ENCODE peak calls at places on chromosomes 2 and 18, in seven cellular contexts. L is heart left ventricle, O is upper lobe of right lung, Z is endodermal cell, F is psoas muscle, W is testis, N is IMR-90. A is an unnamed sample.

GRCh38 chr18:34734048-34734447 is 23.9 kb downstream of the DTNA start:
- DNase-seq in N (no peak), F (no peak), O (no peak), Z (no peak), W (no peak), L (no peak), A (no peak)

GRCh38 chr2:180208841-180209240 is 201.7 kb upstream of the CWC22 start:
- DNase-seq in W (no peak), O (no peak), L (no peak), Z (no peak), N (peak; percentile 62), F (no peak), A (no peak)

GRCh38 chr2:119179951-119180350 is 21.4 kb upstream of the C1QL2 start:
- DNase-seq in Z (no peak), F (no peak), N (no peak), O (no peak), W (no peak), L (no peak), A (no peak)

GRCh38 chr2:55167630-55167967 is 64.5 kb downstream of the CLHC1 start:
- DNase-seq in W (no peak), L (no peak), O (no peak), F (no peak), N (no peak), Z (no peak), A (no peak)

GRCh38 chr18:74742573-74742972 is 144.9 kb downstream of the ZNF407 start:
- DNase-seq in O (no peak), N (peak; percentile 56), Z (no peak), F (no peak), L (no peak), W (no peak), A (no peak)

GRCh38 chr18:8358066-8358795 is 251.0 kb upstream of the RAB12 start:
- DNase-seq in F (no peak), L (no peak), W (no peak), O (no peak), Z (no peak), N (no peak), A (no peak)

GRCh38 chr2:120771556-120772208 is 36.0 kb downstream of the GLI2 start:
- DNase-seq in N (peak; percentile 95), O (peak; percentile 60), W (peak; percentile 49), Z (peak; percentile 44), F (peak; percentile 84), L (peak; percentile 79), A (peak; percentile 77)

GRCh38 chr18:75041586-75041985 is 167.4 kb downstream of the PTGR3 start:
- DNase-seq in N (peak; percentile 50), O (no peak), W (no peak), L (no peak), Z (no peak), F (no peak), A (no peak)

GRCh38 chr18:1968801-1969498 is 602.4 kb downstream of the METTL4 start:
- DNase-seq in L (no peak), N (no peak), O (no peak), Z (no peak), W (no peak), F (no peak), A (no peak)

GRCh38 chr2:74304332-74305148 is 38.7 kb downstream of the SLC4A5 start:
- DNase-seq in Z (no peak), F (no peak), N (no peak), W (no peak), L (no peak), O (no peak), A (no peak)

GRCh38 chr2:445896-446295 is 158.0 kb upstream of the ALKAL2 start:
- DNase-seq in W (no peak), N (no peak), Z (no peak), F (no peak), L (no peak), O (no peak), A (no peak)

GRCh38 chr2:160087854-160088745 is 25.7 kb upstream of the PLA2R1 start:
- DNase-seq in W (no peak), Z (no peak), N (peak; percentile 25), F (no peak), O (no peak), L (no peak), A (no peak)

GRCh38 chr2:20663196-20664070 is 3.5 kb upstream of the GDF7 start:
- DNase-seq in F (no peak), L (no peak), W (no peak), O (peak; percentile 39), N (no peak), Z (peak; percentile 49), A (no peak)

GRCh38 chr2:202267495-202267894 is 1.9 kb downstream of the NOP58 start:
- DNase-seq in W (no peak), F (no peak), L (no peak), O (no peak), N (no peak), Z (no peak), A (no peak)

GRCh38 chr2:9230051-9230802 is 23.6 kb downstream of the ASAP2 start:
- DNase-seq in O (no peak), W (no peak), F (peak; percentile 74), Z (no peak), N (peak; percentile 51), L (no peak), A (peak; percentile 64)

GRCh38 chr2:23850564-23851256 is 76.2 kb downstream of the ATAD2B start:
- DNase-seq in L (no peak), N (no peak), Z (no peak), O (no peak), W (no peak), F (no peak), A (no peak)

GRCh38 chr18:63878343-63878742 is 9.2 kb upstream of the SERPINB2 start:
- DNase-seq in F (no peak), W (no peak), N (peak; percentile 22), O (no peak), L (no peak), Z (no peak), A (no peak)

GRCh38 chr2:39523308-39524044 is 86.4 kb upstream of the MAP4K3 start:
- DNase-seq in N (peak; percentile 93), O (no peak), L (no peak), Z (no peak), W (no peak), F (no peak), A (no peak)

GRCh38 chr18:25284861-25285574 is 66.9 kb downstream of the ZNF521 start:
- DNase-seq in Z (peak; percentile 41), N (peak; percentile 41), W (no peak), O (no peak), F (peak; percentile 62), L (no peak), A (no peak)

GRCh38 chr2:207385903-207386302 is 143.9 kb upstream of the CREB1 start:
- DNase-seq in W (no peak), F (no peak), O (no peak), L (no peak), N (peak; percentile 83), Z (no peak), A (no peak)

GRCh38 chr2:162828545-162828944 is 10.0 kb downstream of the KCNH7 start:
- DNase-seq in L (no peak), O (no peak), N (no peak), W (no peak), F (no peak), Z (no peak), A (no peak)

GRCh38 chr2:127423880-127424279 is 5.7 kb downstream of the PROC start:
- DNase-seq in O (no peak), L (no peak), W (no peak), Z (no peak), F (no peak), N (no peak), A (no peak)
- TF ChIP-seq CTCF in O (peak; percentile 8), L (no peak), W (no peak), Z (peak; percentile 59), F (no peak), N (no peak), A (no peak)

GRCh38 chr2:5385596-5385995 is 306.6 kb upstream of the SOX11 start:
- DNase-seq in W (no peak), F (no peak), Z (no peak), L (no peak), O (no peak), N (no peak), A (no peak)

GRCh38 chr2:5387421-5387820 is 304.8 kb upstream of the SOX11 start:
- DNase-seq in N (no peak), O (no peak), L (no peak), F (no peak), W (no peak), Z (no peak), A (no peak)

GRCh38 chr2:5392658-5393057 is 299.5 kb upstream of the SOX11 start:
- DNase-seq in O (no peak), Z (no peak), F (no peak), N (no peak), W (no peak), L (no peak), A (no peak)

GRCh38 chr2:5391361-5391760 is 300.8 kb upstream of the SOX11 start:
- DNase-seq in N (no peak), O (no peak), W (no peak), F (peak; percentile 56), L (peak; percentile 77), Z (no peak), A (no peak)

DNA sequence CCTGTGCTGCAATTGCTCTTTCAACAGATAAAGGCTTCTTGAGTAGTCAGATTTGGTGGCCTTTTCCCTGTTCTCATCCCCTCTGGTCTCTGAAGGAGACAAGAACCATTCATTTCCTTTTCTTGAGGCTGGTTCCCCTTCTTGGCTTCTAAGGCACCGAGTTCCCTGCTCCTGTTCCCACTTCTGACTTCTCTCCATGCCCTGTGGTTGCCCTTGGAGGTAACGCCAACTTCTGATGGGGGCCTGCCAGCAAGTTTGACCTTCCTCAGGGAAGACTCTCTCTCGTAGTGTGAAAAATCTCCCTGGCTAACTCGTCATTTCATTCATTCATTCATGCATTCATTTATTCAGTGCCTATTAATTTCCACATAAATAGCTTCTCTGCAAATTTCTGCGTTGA is 302.4 kb upstream of the SOX11 start:
- DNase-seq in F (no peak), W (no peak), O (no peak), Z (no peak), N (no peak), L (peak; percentile 40), A (no peak)
- H3K4me1 ChIP-seq in F (peaks cover 12% of the 10 kb centered on the region), W (no peaks in the 10 kb centered on the region), O (no peaks in the 10 kb centered on the region), Z (no peaks in the 10 kb centered on the region), N (no peaks in the 10 kb centered on the region), L (peaks cover 5% of the 10 kb centered on the region), A (no peaks in the 10 kb centered on the region)

GRCh38 chr2:197890160-197890559 is 85.8 kb downstream of the PLCL1 start:
- DNase-seq in W (no peak), O (no peak), F (no peak), L (no peak), Z (no peak), N (no peak), A (no peak)
- H3K27ac ChIP-seq in W (no peak overlapping the region), O (no peak overlapping the region), F (no peak overlapping the region), L (no peak overlapping the region), Z (no peak overlapping the region), N (no peak overlapping the region), A (no peak overlapping the region)

GRCh38 chr2:64315561-64315960 is 138.4 kb upstream of the LGALSL start:
- DNase-seq in O (no peak), N (no peak), W (no peak), Z (no peak), L (no peak), F (no peak), A (no peak)

GRCh38 chr2:64312622-64312948 is 141.4 kb upstream of the LGALSL start:
- DNase-seq in Z (no peak), F (no peak), N (no peak), L (no peak), W (no peak), O (no peak), A (no peak)

GRCh38 chr2:64311191-64311910 is 142.6 kb upstream of the LGALSL start:
- DNase-seq in O (no peak), L (no peak), F (no peak), N (no peak), Z (peak; percentile 55), W (no peak), A (no peak)

GRCh38 chr2:64313311-64313710 is 140.7 kb upstream of the LGALSL start:
- DNase-seq in Z (no peak), N (no peak), L (no peak), W (no peak), O (no peak), F (no peak), A (no peak)

GRCh38 chr2:64311948-64312621 is 141.9 kb upstream of the LGALSL start:
- DNase-seq in F (peak; percentile 78), N (peak; percentile 78), O (peak; percentile 86), Z (peak; percentile 71), W (peak; percentile 92), L (peak; percentile 83), A (no peak)
- TF ChIP-seq CTCF in F (peak; percentile 51), N (peak; percentile 51), O (peak; percentile 57), Z (peak; percentile 36), W (no peak), L (peak; percentile 41), A (peak; percentile 37)

A was measured in ascending aorta.